ENCODE peak calls at places on chromosomes 1 and 21, in ten cellular contexts. One of them, this sample, is unnamed.

GRCh38 chr1:70090875-70091274 is 114.5 kb downstream of the LRRC40 start:
- DNase-seq in HCT116: no peak
- DNase-seq in body of pancreas: no peak
- DNase-seq in AG10803: peak
- DNase-seq in mammary epithelial cell: peak
- DNase-seq in astrocyte of the spinal cord: peak
- DNase-seq in AG04450: peak
- DNase-seq in neuronal stem cell: no peak
- DNase-seq in fibroblast of pulmonary artery: peak
- DNase-seq in AG04449: no peak
- DNase-seq in this sample: peak

GRCh38 chr1:162168261-162168660 is 98.8 kb downstream of the NOS1AP start:
- DNase-seq in body of pancreas: peak
- DNase-seq in mammary epithelial cell: no peak
- DNase-seq in neuronal stem cell: no peak
- DNase-seq in fibroblast of pulmonary artery: no peak
- DNase-seq in AG04449: no peak
- DNase-seq in HCT116: no peak
- DNase-seq in AG10803: no peak
- DNase-seq in astrocyte of the spinal cord: no peak
- DNase-seq in AG04450: no peak
- DNase-seq in this sample: no peak

GRCh38 chr21:42868196-42868595 is 11.1 kb downstream of the WDR4 start:
- DNase-seq in AG04449: no peak
- DNase-seq in HCT116: no peak
- DNase-seq in AG10803: no peak
- DNase-seq in astrocyte of the spinal cord: no peak
- DNase-seq in AG04450: no peak
- DNase-seq in fibroblast of pulmonary artery: no peak
- DNase-seq in body of pancreas: no peak
- DNase-seq in mammary epithelial cell: no peak
- DNase-seq in neuronal stem cell: no peak
- DNase-seq in this sample: no peak

GRCh38 chr1:181396171-181396670 is 87.1 kb upstream of the CACNA1E start:
- DNase-seq in neuronal stem cell: no peak
- DNase-seq in mammary epithelial cell: no peak
- DNase-seq in body of pancreas: no peak
- DNase-seq in fibroblast of pulmonary artery: no peak
- DNase-seq in HCT116: no peak
- DNase-seq in astrocyte of the spinal cord: no peak
- DNase-seq in AG10803: no peak
- DNase-seq in AG04450: no peak
- DNase-seq in AG04449: no peak
- DNase-seq in this sample: no peak

GRCh38 chr1:202093856-202094255 is 28.9 kb upstream of the GPR37L1 start:
- DNase-seq in astrocyte of the spinal cord: no peak
- DNase-seq in mammary epithelial cell: no peak
- DNase-seq in fibroblast of pulmonary artery: no peak
- DNase-seq in HCT116: no peak
- DNase-seq in AG04450: no peak
- DNase-seq in neuronal stem cell: no peak
- DNase-seq in body of pancreas: no peak
- DNase-seq in AG10803: no peak
- DNase-seq in AG04449: no peak
- DNase-seq in this sample: no peak

GRCh38 chr1:109917429-109918076 is 6.9 kb downstream of the CSF1 start:
- DNase-seq in AG04450: no peak
- DNase-seq in HCT116: no peak
- DNase-seq in AG10803: no peak
- DNase-seq in body of pancreas: no peak
- DNase-seq in astrocyte of the spinal cord: no peak
- DNase-seq in AG04449: no peak
- DNase-seq in fibroblast of pulmonary artery: no peak
- DNase-seq in neuronal stem cell: no peak
- DNase-seq in mammary epithelial cell: no peak
- DNase-seq in this sample: no peak

GRCh38 chr1:109844609-109845008 is 66.0 kb upstream of the CSF1 start:
- DNase-seq in HCT116: no peak
- DNase-seq in mammary epithelial cell: no peak
- DNase-seq in body of pancreas: no peak
- DNase-seq in astrocyte of the spinal cord: no peak
- DNase-seq in AG04450: no peak
- DNase-seq in neuronal stem cell: no peak
- DNase-seq in AG04449: no peak
- DNase-seq in AG10803: no peak
- DNase-seq in fibroblast of pulmonary artery: no peak
- DNase-seq in this sample: no peak

GRCh38 chr1:209899948-209900347 is 38.1 kb upstream of the SYT14 start:
- DNase-seq in HCT116: peak
- DNase-seq in fibroblast of pulmonary artery: no peak
- DNase-seq in neuronal stem cell: no peak
- DNase-seq in AG04450: no peak
- DNase-seq in mammary epithelial cell: no peak
- DNase-seq in AG10803: no peak
- DNase-seq in astrocyte of the spinal cord: no peak
- DNase-seq in AG04449: no peak
- DNase-seq in body of pancreas: no peak
- DNase-seq in this sample: no peak

GRCh38 chr1:24308365-24309015 is 10.7 kb upstream of the GRHL3 start:
- DNase-seq in body of pancreas: no peak
- DNase-seq in AG10803: no peak
- DNase-seq in fibroblast of pulmonary artery: peak
- DNase-seq in mammary epithelial cell: no peak
- DNase-seq in HCT116: no peak
- DNase-seq in astrocyte of the spinal cord: peak
- DNase-seq in AG04450: no peak
- DNase-seq in AG04449: no peak
- DNase-seq in neuronal stem cell: no peak
- DNase-seq in this sample: no peak

GRCh38 chr21:31185663-31186062 is 147.4 kb upstream of the KRTAP19-8 start:
- DNase-seq in neuronal stem cell: no peak
- DNase-seq in AG10803: no peak
- DNase-seq in body of pancreas: no peak
- DNase-seq in mammary epithelial cell: no peak
- DNase-seq in AG04449: no peak
- DNase-seq in fibroblast of pulmonary artery: no peak
- DNase-seq in astrocyte of the spinal cord: no peak
- DNase-seq in HCT116: no peak
- DNase-seq in AG04450: no peak
- DNase-seq in this sample: no peak

GRCh38 chr1:207579436-207579799 is 65.5 kb upstream of the CR1L start:
- DNase-seq in AG04449: no peak
- DNase-seq in HCT116: peak
- DNase-seq in AG10803: peak
- DNase-seq in AG04450: peak
- DNase-seq in neuronal stem cell: peak
- DNase-seq in fibroblast of pulmonary artery: peak
- DNase-seq in mammary epithelial cell: peak
- DNase-seq in astrocyte of the spinal cord: peak
- DNase-seq in body of pancreas: peak
- DNase-seq in this sample: peak

GRCh38 chr1:232508161-232508661 is 121.7 kb downstream of the SIPA1L2 start:
- DNase-seq in astrocyte of the spinal cord: no peak
- DNase-seq in neuronal stem cell: no peak
- DNase-seq in fibroblast of pulmonary artery: no peak
- DNase-seq in body of pancreas: no peak
- DNase-seq in HCT116: no peak
- DNase-seq in AG04450: no peak
- DNase-seq in mammary epithelial cell: no peak
- DNase-seq in AG04449: no peak
- DNase-seq in AG10803: no peak
- DNase-seq in this sample: no peak

GRCh38 chr1:238690415-238690814 is 696.0 kb upstream of the CHRM3 start:
- DNase-seq in fibroblast of pulmonary artery: peak
- DNase-seq in astrocyte of the spinal cord: no peak
- DNase-seq in AG04450: no peak
- DNase-seq in HCT116: no peak
- DNase-seq in AG10803: no peak
- DNase-seq in body of pancreas: no peak
- DNase-seq in AG04449: peak
- DNase-seq in mammary epithelial cell: peak
- DNase-seq in neuronal stem cell: no peak
- DNase-seq in this sample: no peak

DNA sequence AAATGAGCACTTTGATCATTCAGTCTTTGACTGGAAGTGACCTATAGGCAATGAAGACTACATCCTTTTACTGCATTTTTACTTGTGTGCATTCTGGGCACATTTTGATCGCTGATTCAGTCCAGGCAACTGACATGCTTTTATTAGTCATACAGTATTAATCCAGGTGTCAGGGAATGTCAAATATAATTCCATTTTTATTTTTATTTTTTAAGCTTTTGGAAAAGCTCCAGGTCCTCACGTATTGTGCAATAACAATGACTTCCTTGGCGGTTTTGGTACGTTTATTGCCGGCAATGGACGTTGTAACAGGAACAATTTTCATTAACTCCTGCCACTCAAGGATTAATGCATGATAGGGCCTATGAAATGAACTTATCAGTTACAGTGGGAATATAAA is 302.6 kb upstream of the PTBP2 start:
- DNase-seq in fibroblast of pulmonary artery: no peak
- DNase-seq in body of pancreas: no peak
- DNase-seq in neuronal stem cell: no peak
- DNase-seq in mammary epithelial cell: no peak
- DNase-seq in astrocyte of the spinal cord: no peak
- DNase-seq in AG04449: no peak
- DNase-seq in AG10803: no peak
- DNase-seq in HCT116: no peak
- DNase-seq in AG04450: no peak
- DNase-seq in this sample: peak
- H3K4me3 ChIP-seq in fibroblast of pulmonary artery: no peak
- H3K4me3 ChIP-seq in body of pancreas: no peak
- H3K4me3 ChIP-seq in neuronal stem cell: no peak
- H3K4me3 ChIP-seq in mammary epithelial cell: no peak
- H3K4me3 ChIP-seq in astrocyte of the spinal cord: no peak
- H3K4me3 ChIP-seq in AG04449: no peak
- H3K4me3 ChIP-seq in AG10803: no peak
- H3K4me3 ChIP-seq in HCT116: no peak
- H3K4me3 ChIP-seq in AG04450: no peak
- H3K4me3 ChIP-seq in this sample: no peak

DNA sequence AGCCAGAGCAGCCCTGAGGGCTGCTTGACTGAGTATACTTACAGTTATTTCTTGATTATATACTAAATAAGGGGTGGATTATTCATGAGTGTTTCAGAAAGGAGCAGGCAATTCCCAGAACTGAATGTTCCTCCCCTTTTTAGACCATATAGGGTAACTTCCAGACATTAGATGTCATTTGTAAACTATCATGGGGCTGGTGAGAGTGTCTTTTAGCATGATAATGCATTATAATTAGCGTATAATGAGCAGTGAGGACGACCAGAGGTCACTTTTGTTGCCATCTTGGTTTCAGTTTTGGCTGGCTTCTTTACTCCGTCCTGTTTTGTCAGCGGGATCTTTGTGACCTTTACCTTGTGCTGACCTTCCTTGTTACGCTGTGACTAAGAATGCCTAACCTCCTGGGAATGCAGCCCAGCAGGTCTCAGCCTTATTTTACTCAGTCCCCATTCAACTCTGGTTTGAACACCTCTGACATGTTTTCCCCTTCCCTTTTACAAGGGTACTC is 16.1 kb downstream of the KCTD3 start:
- DNase-seq in fibroblast of pulmonary artery: no peak
- DNase-seq in AG10803: no peak
- DNase-seq in mammary epithelial cell: peak
- DNase-seq in neuronal stem cell: no peak
- DNase-seq in HCT116: no peak
- DNase-seq in AG04449: no peak
- DNase-seq in AG04450: no peak
- DNase-seq in body of pancreas: peak
- DNase-seq in astrocyte of the spinal cord: peak
- DNase-seq in this sample: no peak
- H3K4me3 ChIP-seq in fibroblast of pulmonary artery: no peak
- H3K4me3 ChIP-seq in AG10803: no peak
- H3K4me3 ChIP-seq in mammary epithelial cell: no peak
- H3K4me3 ChIP-seq in neuronal stem cell: no peak
- H3K4me3 ChIP-seq in HCT116: peak
- H3K4me3 ChIP-seq in AG04449: no peak
- H3K4me3 ChIP-seq in AG04450: no peak
- H3K4me3 ChIP-seq in body of pancreas: no peak
- H3K4me3 ChIP-seq in astrocyte of the spinal cord: no peak
- H3K4me3 ChIP-seq in this sample: no peak

DNA sequence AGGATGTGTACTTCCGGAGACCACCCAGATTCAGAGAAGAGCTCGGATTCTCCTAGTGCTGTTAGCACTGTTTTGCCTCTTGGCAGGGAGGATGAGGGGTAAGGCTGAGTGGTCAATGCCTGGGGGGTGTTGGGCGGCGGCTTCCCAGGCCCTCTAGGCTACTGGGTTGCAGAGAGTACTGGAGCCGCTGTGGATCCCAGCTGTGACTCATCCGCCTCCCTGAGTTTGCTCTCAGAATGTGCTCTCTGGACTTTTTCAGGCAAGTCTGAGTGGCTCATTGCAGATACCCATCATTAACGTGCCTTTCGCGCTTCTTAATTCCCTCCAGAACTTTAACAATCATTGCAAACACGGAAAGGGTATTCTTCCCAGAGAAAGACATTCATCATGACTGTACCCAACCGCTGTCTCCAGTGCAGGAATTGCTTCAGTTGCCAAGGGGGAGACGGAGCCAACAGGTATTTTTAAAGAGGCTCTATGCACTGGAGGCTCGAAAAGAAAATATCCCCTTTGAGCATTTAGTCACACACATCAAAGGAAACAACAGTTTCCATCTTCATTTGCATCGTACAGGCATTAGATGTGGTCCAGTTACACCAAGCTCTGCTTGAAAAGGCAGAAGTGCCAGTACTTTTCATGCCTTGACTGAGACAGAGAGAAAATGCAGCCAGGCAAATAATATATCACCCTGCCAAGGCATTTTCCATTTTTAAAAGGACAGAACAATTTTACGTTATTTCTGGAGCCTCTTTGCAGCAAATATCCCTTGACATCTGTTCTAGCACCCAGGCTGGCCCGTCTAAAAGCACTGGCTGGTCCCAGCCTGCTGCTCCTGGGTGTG is 14.3 kb upstream of the CAMTA1 start:
- DNase-seq in fibroblast of pulmonary artery: no peak
- DNase-seq in AG10803: peak
- DNase-seq in AG04450: no peak
- DNase-seq in astrocyte of the spinal cord: peak
- DNase-seq in HCT116: no peak
- DNase-seq in neuronal stem cell: no peak
- DNase-seq in AG04449: no peak
- DNase-seq in mammary epithelial cell: peak
- DNase-seq in body of pancreas: no peak
- DNase-seq in this sample: peak
- H3K4me3 ChIP-seq in fibroblast of pulmonary artery: no peak
- H3K4me3 ChIP-seq in AG10803: no peak
- H3K4me3 ChIP-seq in AG04450: no peak
- H3K4me3 ChIP-seq in astrocyte of the spinal cord: no peak
- H3K4me3 ChIP-seq in HCT116: no peak
- H3K4me3 ChIP-seq in neuronal stem cell: no peak
- H3K4me3 ChIP-seq in AG04449: no peak
- H3K4me3 ChIP-seq in mammary epithelial cell: no peak
- H3K4me3 ChIP-seq in body of pancreas: no peak
- H3K4me3 ChIP-seq in this sample: no peak

DNA sequence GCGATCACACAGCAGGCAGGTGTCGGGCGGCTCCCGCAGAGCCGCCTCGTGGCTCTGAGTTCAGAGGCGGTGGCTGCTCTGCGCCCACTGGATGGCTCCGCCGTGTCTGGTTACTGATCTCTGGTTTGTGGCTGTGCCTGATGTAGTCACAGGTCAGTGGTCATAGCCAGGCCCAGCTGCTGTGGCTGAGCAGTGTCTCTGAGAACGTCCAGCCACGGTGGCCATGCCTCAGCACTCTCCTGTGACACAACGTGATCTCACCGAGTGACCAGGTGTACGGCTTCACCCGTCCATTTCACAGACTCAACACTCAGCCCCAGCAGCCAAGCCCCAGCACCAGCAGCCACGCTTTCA is 61.2 kb downstream of the KCNN3 start:
- DNase-seq in AG04450: no peak
- DNase-seq in astrocyte of the spinal cord: no peak
- DNase-seq in HCT116: no peak
- DNase-seq in AG10803: no peak
- DNase-seq in fibroblast of pulmonary artery: no peak
- DNase-seq in neuronal stem cell: no peak
- DNase-seq in body of pancreas: no peak
- DNase-seq in mammary epithelial cell: no peak
- DNase-seq in AG04449: no peak
- DNase-seq in this sample: no peak
- H3K4me3 ChIP-seq in AG04450: no peak
- H3K4me3 ChIP-seq in astrocyte of the spinal cord: no peak
- H3K4me3 ChIP-seq in HCT116: no peak
- H3K4me3 ChIP-seq in AG10803: no peak
- H3K4me3 ChIP-seq in fibroblast of pulmonary artery: no peak
- H3K4me3 ChIP-seq in neuronal stem cell: no peak
- H3K4me3 ChIP-seq in body of pancreas: no peak
- H3K4me3 ChIP-seq in mammary epithelial cell: no peak
- H3K4me3 ChIP-seq in AG04449: no peak
- H3K4me3 ChIP-seq in this sample: no peak